ENCODE peak calls at places on chromosomes 5 and 9, in nine cellular contexts. N is H1, P is A549, D is SK-N-SH, H is suprapubic skin, Z is ovary, V is sigmoid colon, J is transverse colon, B is GM12878. U is an unnamed sample.

GRCh38 chr5:103624035-103624461 is 61.5 kb upstream of the NUDT12 start:
- DNase-seq in N (no peak), P (no peak), D (no peak), H (no peak), Z (no peak), V (no peak), J (no peak), B (no peak), U (no peak)

GRCh38 chr9:4615251-4615650 is 46.8 kb upstream of the PLPP6 start:
- DNase-seq in N (no peak), P (no peak), D (no peak), H (no peak), Z (no peak), V (no peak), J (no peak), B (no peak), U (no peak)

GRCh38 chr5:1827410-1828397 is 26.5 kb downstream of the NDUFS6 start:
- DNase-seq in N (no peak), P (no peak), D (no peak), H (peak; percentile 48), Z (no peak), V (peak; percentile 45), J (no peak), B (no peak), U (no peak)

GRCh38 chr5:78182838-78183237 is 111.7 kb downstream of the AP3B1 start:
- DNase-seq in N (no peak), P (no peak), D (no peak), H (no peak), Z (no peak), V (no peak), J (peak; percentile 27), B (no peak), U (no peak)

GRCh38 chr5:158127536-158127935 is 268.6 kb upstream of the CLINT1 start:
- DNase-seq in N (no peak), P (no peak), D (no peak), H (no peak), Z (no peak), V (peak; percentile 64), J (no peak), B (no peak), U (no peak)

GRCh38 chr5:81393783-81394718 is at the start of gene ACOT12:
- DNase-seq in N (no peak), P (peak; percentile 18), D (peak; percentile 73), H (no peak), Z (no peak), V (peak; percentile 61), J (no peak), B (no peak), U (no peak)

GRCh38 chr5:33272288-33272687 is 168.5 kb upstream of the TARS1 start:
- DNase-seq in N (no peak), P (peak; percentile 76), D (no peak), H (no peak), Z (no peak), V (no peak), J (no peak), B (no peak), U (no peak)

GRCh38 chr5:80406980-80407734 is 707 bp upstream of the ZFYVE16 start:
- DNase-seq in N (no peak), P (peak; percentile 6), D (no peak), H (peak; percentile 64), Z (peak; percentile 77), V (peak; percentile 75), J (peak; percentile 41), B (no peak), U (no peak)

GRCh38 chr9:89481161-89481915 is 16.6 kb downstream of the SEMA4D start:
- DNase-seq in N (no peak), P (no peak), D (no peak), H (no peak), Z (no peak), V (peak; percentile 47), J (peak; percentile 18), B (no peak), U (no peak)

GRCh38 chr5:169712428-169712827 is 75.4 kb downstream of the DOCK2 start:
- DNase-seq in N (no peak), P (no peak), D (no peak), H (no peak), Z (no peak), V (no peak), J (no peak), B (no peak), U (no peak)

GRCh38 chr9:93085676-93086075 is 10.3 kb upstream of the CARD19 start:
- DNase-seq in N (no peak), P (peak; percentile 33), D (peak; percentile 9), H (no peak), Z (no peak), V (peak; percentile 33), J (no peak), B (no peak), U (no peak)

GRCh38 chr5:78920604-78921003 is 64.5 kb downstream of the ARSB start:
- DNase-seq in N (no peak), P (peak; percentile 44), D (peak; percentile 37), H (no peak), Z (no peak), V (no peak), J (no peak), B (no peak), U (no peak)

GRCh38 chr9:19193029-19193324 is 37.5 kb upstream of the DENND4C start:
- DNase-seq in N (no peak), P (no peak), D (no peak), H (peak; percentile 25), Z (no peak), V (no peak), J (no peak), B (no peak), U (no peak)

GRCh38 chr5:92838253-92838652 is 742.8 kb downstream of the NR2F1-AS1 start:
- DNase-seq in N (no peak), P (peak; percentile 50), D (no peak), H (no peak), Z (no peak), V (no peak), J (no peak), B (no peak), U (no peak)

GRCh38 chr9:20271107-20271506 is 351.2 kb downstream of the MLLT3 start:
- DNase-seq in N (no peak), P (no peak), D (peak; percentile 39), H (no peak), Z (no peak), V (no peak), J (no peak), B (no peak), U (no peak)

GRCh38 chr9:94895668-94896067 is 169.2 kb downstream of the AOPEP start:
- DNase-seq in N (no peak), P (no peak), D (no peak), H (no peak), Z (no peak), V (no peak), J (no peak), B (no peak), U (no peak)

GRCh38 chr9:105307731-105308130 is 63.3 kb downstream of the SLC44A1 start:
- DNase-seq in N (no peak), P (no peak), D (no peak), H (no peak), Z (no peak), V (no peak), J (no peak), B (no peak), U (no peak)

GRCh38 chr5:337565-338130 is 16.1 kb downstream of the AHRR start:
- DNase-seq in N (no peak), P (peak; percentile 70), D (peak; percentile 33), H (no peak), Z (no peak), V (no peak), J (no peak), B (no peak), U (no peak)

GRCh38 chr5:14227501-14227900 is 84.4 kb downstream of the TRIO start:
- DNase-seq in N (no peak), P (no peak), D (no peak), H (no peak), Z (no peak), V (no peak), J (no peak), B (no peak), U (no peak)

GRCh38 chr5:23332650-23333251 is 174.7 kb upstream of the PRDM9 start:
- DNase-seq in N (no peak), P (peak; percentile 31), D (peak; percentile 1), H (no peak), Z (no peak), V (no peak), J (no peak), B (no peak), U (no peak)

GRCh38 chr9:37908698-37909186 is 4.8 kb upstream of the SLC25A51 start:
- DNase-seq in N (no peak), P (peak; percentile 67), D (no peak), H (no peak), Z (no peak), V (peak; percentile 35), J (no peak), B (no peak), U (peak; percentile 57)

GRCh38 chr9:118882674-118883073 is 486.6 kb downstream of the BRINP1 start:
- DNase-seq in N (no peak), P (peak; percentile 20), D (no peak), H (no peak), Z (no peak), V (no peak), J (no peak), B (no peak), U (no peak)

GRCh38 chr9:35162605-35163315 is 951 bp downstream of the UNC13B start:
- DNase-seq in N (no peak), P (no peak), D (peak; percentile 17), H (no peak), Z (no peak), V (no peak), J (no peak), B (no peak), U (no peak)

GRCh38 chr5:160657622-160658458 is 194.2 kb downstream of the ATP10B start:
- DNase-seq in N (no peak), P (no peak), D (no peak), H (no peak), Z (no peak), V (no peak), J (peak; percentile 51), B (no peak), U (peak; percentile 24)
- TF ChIP-seq EP300 in N (no peak), P (no peak), D (no peak), H (no peak), Z (no peak), V (no peak), J (no peak), B (no peak), U (no peak)

GRCh38 chr5:42719034-42719433 is 37.6 kb upstream of the CCDC152 start:
- DNase-seq in N (no peak), P (no peak), D (no peak), H (no peak), Z (no peak), V (no peak), J (no peak), B (no peak), U (no peak)
- TF ChIP-seq EP300 in N (no peak), P (no peak), D (no peak), H (no peak), Z (no peak), V (no peak), J (no peak), B (no peak), U (no peak)

GRCh38 chr9:16133556-16134227 is 580.8 kb downstream of the CCDC171 start:
- DNase-seq in N (no peak), P (peak; percentile 79), D (peak; percentile 51), H (no peak), Z (peak; percentile 57), V (no peak), J (peak; percentile 20), B (no peak), U (no peak)
- TF ChIP-seq EP300 in N (no peak), P (no peak), D (no peak), H (no peak), Z (no peak), V (no peak), J (no peak), B (no peak), U (no peak)

GRCh38 chr9:99015448-99015847 is 71.7 kb downstream of the COL15A1 start:
- DNase-seq in N (no peak), P (no peak), D (no peak), H (no peak), Z (no peak), V (no peak), J (no peak), B (no peak), U (no peak)
- TF ChIP-seq EP300 in N (no peak), P (no peak), D (no peak), H (no peak), Z (no peak), V (no peak), J (no peak), B (no peak), U (no peak)